ENCODE peak calls at places on chromosomes 6 and 20, in four cellular contexts. N is neural progenitor cell, H is endothelial cell of umbilical vein, X is colonic mucosa. O is an unnamed sample.

GRCh38 chr6:96834070-96834469 is 3.2 kb downstream of the GPR63 start:
- DNase-seq in N (no peak), H (no peak), X (no peak), O (no peak)

GRCh38 chr20:23826541-23827018 is at the start of gene CST2:
- DNase-seq in N (no peak), H (no peak), X (no peak), O (no peak)

GRCh38 chr20:18705490-18705889 is 108.1 kb upstream of the SCP2D1 start:
- DNase-seq in N (no peak), H (no peak), X (no peak), O (no peak)

GRCh38 chr6:162373192-162373591 is 354.4 kb downstream of the PRKN start:
- DNase-seq in N (no peak), H (no peak), X (no peak), O (no peak)

GRCh38 chr6:45791600-45792168 is 224.0 kb downstream of the CLIC5 start:
- DNase-seq in N (no peak), H (no peak), X (no peak), O (no peak)

GRCh38 chr6:116392158-116393032 is 21.6 kb downstream of the DSE start:
- DNase-seq in N (no peak), H (peak; percentile 59), X (no peak), O (no peak)

GRCh38 chr20:37670426-37670825 is 23.4 kb upstream of the CTNNBL1 start:
- DNase-seq in N (peak; percentile 26), H (no peak), X (no peak), O (no peak)

GRCh38 chr20:36121981-36122930 is 32.3 kb upstream of the EPB41L1 start:
- DNase-seq in N (no peak), H (no peak), X (peak; percentile 95), O (peak; percentile 84)

GRCh38 chr6:49553353-49553752 is 2.9 kb downstream of the C6orf141 start:
- DNase-seq in N (no peak), H (no peak), X (no peak), O (no peak)

GRCh38 chr20:37669062-37669772 is 24.6 kb upstream of the CTNNBL1 start:
- DNase-seq in N (peak; percentile 25), H (no peak), X (no peak), O (no peak)

DNA sequence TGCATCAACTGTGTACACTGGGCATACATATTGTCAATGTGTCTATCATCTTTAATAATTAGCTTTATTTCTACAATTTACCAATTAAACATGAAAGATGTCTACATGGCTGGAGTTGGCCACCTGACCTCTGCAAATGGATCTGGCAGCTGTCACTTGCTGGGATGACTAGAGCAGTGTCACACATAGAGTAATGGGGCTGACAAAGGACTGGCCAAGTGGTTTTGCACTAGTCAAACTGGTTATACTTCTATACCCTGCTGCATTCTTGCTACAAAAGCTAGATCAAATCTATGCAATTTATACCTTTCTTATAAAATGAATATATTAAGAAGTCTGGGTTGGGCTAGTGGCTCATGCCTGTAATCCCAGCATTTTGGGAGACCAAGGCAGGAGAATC is 99.3 kb downstream of the SESN1 start:
- DNase-seq in N (no peak), H (no peak), X (no peak), O (no peak)
- H3K36me3 ChIP-seq in N (peaks cover 10% of the 10 kb centered on the region), H (peaks cover 3% of the 10 kb centered on the region), X (no peaks in the 10 kb centered on the region), O (no peaks in the 10 kb centered on the region)

GRCh38 chr6:53306819-53307347 is 41.9 kb downstream of the ELOVL5 start:
- DNase-seq in N (no peak), H (peak; percentile 30), X (no peak), O (no peak)
- TF ChIP-seq CTCF in N (no peak), H (no peak), X (no peak), O (no peak)

DNA sequence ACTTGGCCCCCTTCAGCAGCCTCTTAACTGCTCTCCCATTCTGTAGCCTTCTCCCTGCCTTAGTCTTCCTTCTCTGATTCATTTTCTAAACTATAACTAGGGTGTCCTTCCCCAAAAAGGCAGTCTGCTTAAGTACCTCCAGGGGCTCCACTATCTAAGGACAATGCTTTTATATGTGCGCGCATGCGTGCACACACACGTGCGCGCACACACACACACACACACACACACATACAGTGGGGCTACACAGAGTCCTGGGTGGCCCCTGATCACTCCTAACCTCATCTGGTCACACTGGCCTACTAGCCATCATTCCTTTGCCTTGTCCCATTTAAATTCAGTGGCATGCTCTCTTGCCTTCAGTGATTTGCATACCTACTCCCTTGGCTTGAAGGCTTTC is 654.3 kb upstream of the CHD6 start:
- DNase-seq in N (peak; percentile 5), H (no peak), X (no peak), O (no peak)
- H3K36me3 ChIP-seq in N (no peaks in the 10 kb centered on the region), H (no peaks in the 10 kb centered on the region), X (no peaks in the 10 kb centered on the region), O (no peaks in the 10 kb centered on the region)

GRCh38 chr6:132734694-132735236 is 20.9 kb upstream of the VNN1 start:
- DNase-seq in N (no peak), H (no peak), X (no peak), O (no peak)
- TF ChIP-seq CTCF in N (peak; percentile 45), H (no peak), X (no peak), O (no peak)

GRCh38 chr6:26133730-26134129 is 46.5 kb downstream of the HFE start:
- DNase-seq in N (no peak), H (no peak), X (no peak), O (no peak)
- H3K36me3 ChIP-seq in N (no peaks in the 10 kb centered on the region), H (no peaks in the 10 kb centered on the region), X (no peaks in the 10 kb centered on the region), O (peaks cover 46% of the 10 kb centered on the region)

GRCh38 chr6:134951494-134952263 is 1.8 kb upstream of the ALDH8A1 start:
- DNase-seq in N (no peak), H (no peak), X (no peak), O (no peak)
- TF ChIP-seq CTCF in N (no peak), H (no peak), X (no peak), O (no peak)

O was measured in Peyer's patch.